ENCODE peak calls at places on chromosomes 12 and 14, in nine cellular contexts. D is heart left ventricle, K is transverse colon, C is Peyer's patch, R is endothelial cell of umbilical vein, L is K562, Q is IMR-90, Z is suprapubic skin, F is uterus. H is an unnamed sample. For H3K4me1, the result is how much of the 10 kb centered on the place peaks cover.

GRCh38 chr14:69153848-69154208 is 909 bp upstream of the DCAF5 start:
- DNase-seq in Z (no peak), F (peak), R (peak), K (peak), C (no peak), Q (no peak), D (peak), L (no peak), H (peak)

GRCh38 chr12:65364021-65364420 is 85.5 kb downstream of the MSRB3 start:
- DNase-seq in R (no peak), Q (peak), D (no peak), Z (no peak), L (no peak), F (no peak), C (no peak), K (no peak), H (no peak)

GRCh38 chr14:20458031-20458789 is 3.0 kb downstream of the PIP4P1 start:
- DNase-seq in C (no peak), L (no peak), K (no peak), D (no peak), Q (no peak), R (no peak), Z (no peak), F (no peak), H (no peak)

GRCh38 chr14:92385561-92385960 is 62.6 kb downstream of the SLC24A4 start:
- DNase-seq in L (no peak), Q (no peak), D (no peak), C (no peak), F (no peak), R (no peak), Z (no peak), K (no peak), H (no peak)

GRCh38 chr14:79842270-79842669 is 369.0 kb downstream of the DIO2 start:
- DNase-seq in K (no peak), Z (no peak), R (no peak), Q (peak), D (peak), C (no peak), F (peak), L (no peak), H (peak)

GRCh38 chr14:55556929-55557623 is 22.9 kb upstream of the KTN1 start:
- DNase-seq in C (no peak), D (peak), F (no peak), L (no peak), Z (no peak), K (peak), R (peak), Q (peak), H (peak)

GRCh38 chr12:28568709-28569108 is 378.5 kb downstream of the CCDC91 start:
- DNase-seq in F (no peak), C (no peak), R (no peak), D (no peak), K (no peak), Q (no peak), L (no peak), Z (no peak), H (no peak)

GRCh38 chr12:56151672-56152131 is 685 bp upstream of the MYL6B start:
- DNase-seq in Z (no peak), R (no peak), C (peak), L (peak), F (no peak), K (peak), D (peak), Q (no peak), H (peak)

GRCh38 chr12:95784286-95784685 is 6.3 kb downstream of the NTN4 start:
- DNase-seq in C (no peak), K (no peak), D (no peak), R (no peak), Q (peak), L (no peak), F (no peak), Z (no peak), H (no peak)

GRCh38 chr14:21084988-21085853 is 13.2 kb downstream of the ZNF219 start:
- DNase-seq in C (no peak), F (no peak), Z (no peak), R (no peak), D (peak), K (no peak), Q (peak), L (no peak), H (no peak)

GRCh38 chr12:53143355-53143754 is 37.2 kb upstream of the ZNF740 start:
- DNase-seq in L (no peak), Q (no peak), R (no peak), K (no peak), C (no peak), F (no peak), Z (no peak), D (no peak), H (no peak)

GRCh38 chr14:101178184-101179072 is 274.9 kb upstream of the RTL1 start:
- DNase-seq in Z (peak), F (no peak), K (no peak), Q (no peak), L (no peak), D (no peak), C (peak), R (no peak), H (no peak)

GRCh38 chr12:99544457-99544856 is 103.1 kb upstream of the GARIN6 start:
- DNase-seq in C (no peak), Q (no peak), Z (no peak), K (no peak), D (no peak), F (no peak), R (no peak), L (no peak), H (no peak)

GRCh38 chr12:6961695-6962284 is 8.7 kb downstream of the PHB2 start:
- DNase-seq in F (peak), R (peak), K (peak), C (peak), Z (no peak), D (peak), L (peak), Q (peak), H (peak)
- TF ChIP-seq POLR2A in F (no peak), R (no peak), K (peak), C (peak), Z (no peak), D (no peak), L (peak), Q (no peak), H (no peak)

DNA sequence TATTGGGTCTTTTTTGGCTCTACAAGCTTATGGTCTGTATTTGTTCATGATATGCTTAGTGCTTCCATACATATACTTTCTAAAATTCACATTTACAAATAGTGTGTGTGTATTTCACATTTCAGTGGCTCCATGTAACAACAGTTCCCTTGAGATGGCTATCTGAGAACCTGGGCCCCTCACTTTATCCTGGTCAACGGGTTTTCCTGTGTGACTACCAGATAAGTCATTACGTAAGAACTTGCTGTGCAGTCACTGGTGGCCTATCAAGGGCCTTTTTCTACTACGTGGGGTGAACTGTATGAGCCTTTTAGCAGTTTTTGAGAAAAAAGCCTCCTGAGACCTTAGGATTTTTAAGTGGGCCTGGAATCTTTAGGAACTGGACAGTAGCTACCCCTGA is 454.1 kb downstream of the PCNX1 start:
- DNase-seq in Q (peak), K (no peak), Z (no peak), R (no peak), L (peak), F (no peak), C (no peak), D (no peak), H (no peak)
- H3K4me1 ChIP-seq in Q (under half), K (under half), Z (under half), R (under half), L (under half), F (under half), C (under half), D (under half), H (under half)

GRCh38 chr14:93536945-93537344 is 106.2 kb downstream of the UNC79 start:
- DNase-seq in L (no peak), D (no peak), Q (no peak), F (no peak), K (no peak), R (peak), C (no peak), Z (no peak), H (no peak)
- TF ChIP-seq CTCF in L (peak), D (peak), Q (peak), F (no peak), K (no peak), R (no peak), C (no peak), Z (no peak), H (peak)

DNA sequence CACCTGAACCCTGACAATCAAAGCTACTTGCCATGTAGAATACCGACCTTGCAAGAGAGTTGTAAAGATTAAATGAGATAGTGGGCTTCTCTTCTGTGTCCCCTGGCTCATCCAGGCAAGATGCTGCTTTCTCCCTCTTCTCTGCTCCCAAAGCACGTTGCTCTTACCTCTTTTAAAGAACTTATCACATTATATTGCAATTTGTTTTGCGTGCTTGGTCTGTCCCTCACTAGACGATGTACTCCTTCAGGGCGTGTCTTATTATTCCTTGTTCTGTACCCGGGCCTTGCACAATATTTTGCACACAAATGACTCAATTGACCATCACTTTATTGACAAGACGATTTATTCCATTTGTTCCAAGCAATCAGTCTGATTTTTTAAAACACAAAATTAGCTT is 3.3 kb downstream of the DCN start:
- DNase-seq in K (no peak), L (no peak), F (no peak), R (no peak), Z (no peak), D (no peak), Q (peak), C (no peak), H (no peak)
- TF ChIP-seq POLR2A in K (peak), L (no peak), F (no peak), R (no peak), Z (no peak), D (no peak), Q (no peak), C (no peak), H (peak)

GRCh38 chr12:4865246-4865645 is 44.5 kb upstream of the KCNA1 start:
- DNase-seq in D (no peak), R (no peak), Z (no peak), Q (no peak), C (no peak), F (no peak), L (no peak), K (no peak), H (no peak)
- H3K4me1 ChIP-seq in D (under half), R (under half), Z (under half), Q (under half), C (under half), F (under half), L (under half), K (under half), H (under half)

GRCh38 chr14:96002511-96002884 is 36.7 kb upstream of the C14orf132 start:
- DNase-seq in F (no peak), Q (no peak), L (no peak), Z (no peak), R (no peak), C (no peak), K (no peak), D (no peak), H (no peak)

GRCh38 chr14:96001866-96002510 is 37.2 kb upstream of the C14orf132 start:
- DNase-seq in F (no peak), R (no peak), Q (peak), D (no peak), L (no peak), Z (no peak), K (no peak), C (no peak), H (no peak)

GRCh38 chr14:95994593-95994928 is 44.6 kb upstream of the C14orf132 start:
- DNase-seq in C (no peak), Q (no peak), Z (no peak), K (no peak), R (no peak), F (no peak), L (no peak), D (no peak), H (no peak)

GRCh38 chr14:95993768-95994592 is 45.2 kb upstream of the C14orf132 start:
- DNase-seq in D (no peak), C (no peak), F (peak), K (no peak), R (peak), Q (peak), Z (no peak), L (peak), H (peak)

GRCh38 chr14:95998656-95999055 is 40.5 kb upstream of the C14orf132 start:
- DNase-seq in F (no peak), D (no peak), C (no peak), Q (peak), L (no peak), K (no peak), R (no peak), Z (no peak), H (no peak)
- TF ChIP-seq CTCF in F (peak), D (no peak), C (peak), Q (peak), L (peak), K (no peak), R (no peak), Z (peak), H (peak)

GRCh38 chr12:113422929-113423669 is 919 bp downstream of the SDSL start:
- DNase-seq in F (no peak), C (no peak), L (no peak), K (no peak), R (no peak), Q (peak), D (no peak), Z (no peak), H (peak)
- TF ChIP-seq POLR2A in F (no peak), C (no peak), L (no peak), K (no peak), R (no peak), Q (no peak), D (no peak), Z (no peak), H (no peak)

GRCh38 chr14:99548871-99549270 is 55.1 kb downstream of the CCDC85C start:
- DNase-seq in Z (no peak), L (no peak), C (no peak), F (no peak), R (no peak), D (no peak), Q (no peak), K (no peak), H (no peak)
- H3K4me1 ChIP-seq in Z (under half), L (under half), C (under half), F (under half), R (under half), D (under half), Q (under half), K (under half), H (half or more)